ENCODE peak calls at places on chromosome 21, in four cellular contexts. M, E, H and X are unnamed samples.

GRCh38 chr21:29490016-29490415 is 191.3 kb downstream of the BACH1 start:
- DNase-seq in H (peak; percentile 80), E (peak; percentile 15), M (no peak), X (no peak)

GRCh38 chr21:16037386-16037785 is 307.6 kb downstream of the USP25 start:
- DNase-seq in M (no peak), E (no peak), H (peak; percentile 72), X (no peak)

GRCh38 chr21:28496517-28496916 is 496.2 kb downstream of the LTN1 start:
- DNase-seq in E (no peak), M (no peak), H (no peak), X (no peak)

GRCh38 chr21:35525443-35525842 is 476.3 kb upstream of the RUNX1 start:
- DNase-seq in E (no peak), M (no peak), H (no peak), X (peak; percentile 61)

GRCh38 chr21:35635261-35635660 is 425.1 kb downstream of the SETD4 start:
- DNase-seq in H (peak; percentile 90), E (peak; percentile 76), M (no peak), X (no peak)

GRCh38 chr21:44065428-44065827 is 41.8 kb upstream of the PWP2 start:
- DNase-seq in E (no peak), M (no peak), H (peak; percentile 13), X (peak; percentile 76)

GRCh38 chr21:29347274-29347681 is 48.6 kb downstream of the BACH1 start:
- DNase-seq in M (no peak), E (no peak), H (no peak), X (no peak)

GRCh38 chr21:38768385-38769071 is 37.2 kb upstream of the ETS2 start:
- DNase-seq in H (peak; percentile 96), E (peak; percentile 92), M (no peak), X (peak; percentile 44)

GRCh38 chr21:29800051-29800450 is 139.7 kb downstream of the GRIK1 start:
- DNase-seq in E (no peak), M (no peak), H (no peak), X (no peak)

GRCh38 chr21:27026501-27026900 is 59.6 kb upstream of the ADAMTS5 start:
- DNase-seq in M (no peak), H (peak; percentile 13), E (no peak), X (no peak)

GRCh38 chr21:38170283-38170682 is 86.5 kb upstream of the KCNJ15 start:
- DNase-seq in E (no peak), H (peak; percentile 24), M (no peak), X (no peak)

GRCh38 chr21:36202721-36203602 is 46.3 kb downstream of the DOP1B start:
- DNase-seq in M (no peak), E (no peak), H (peak; percentile 20), X (no peak)

GRCh38 chr21:27152996-27153395 is 186.1 kb upstream of the ADAMTS5 start:
- DNase-seq in E (no peak), M (no peak), H (no peak), X (no peak)

GRCh38 chr21:22145555-22145954 is 1147.3 kb downstream of the NCAM2 start:
- DNase-seq in H (no peak), M (no peak), E (no peak), X (peak; percentile 72)

GRCh38 chr21:36700961-36701911 is 2.3 kb downstream of the SIM2 start:
- DNase-seq in M (peak; percentile 51), H (no peak), E (no peak), X (peak; percentile 51)

GRCh38 chr21:17784604-17785402 is 34.4 kb downstream of the C21orf91 start:
- DNase-seq in M (no peak), H (peak; percentile 80), E (no peak), X (no peak)
- H3K4me1 ChIP-seq in M (no peaks in the 10 kb centered on the region), H (no peaks in the 10 kb centered on the region), E (no peaks in the 10 kb centered on the region), X (peaks cover 17% of the 10 kb centered on the region)

DNA sequence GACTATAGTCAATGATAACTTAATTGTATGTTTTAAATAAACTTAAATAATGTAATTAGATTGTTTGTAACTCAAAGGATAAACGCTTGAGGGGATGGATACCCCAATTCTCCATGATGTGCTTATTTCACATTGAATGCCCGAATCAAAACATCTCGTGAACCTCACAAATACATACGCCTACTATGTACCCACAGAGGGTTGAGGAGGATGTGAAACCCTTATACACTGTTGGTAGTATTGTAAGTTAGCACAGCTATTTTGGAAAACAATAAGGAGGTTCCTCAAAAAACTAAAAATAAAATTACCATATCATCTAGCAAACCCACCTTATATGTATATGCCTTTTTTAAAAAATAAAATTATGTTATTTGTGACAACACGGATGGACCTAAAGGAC is 198.6 kb downstream of the MRPL39 start:
- DNase-seq in M (no peak), E (no peak), H (no peak), X (no peak)
- H3K9ac ChIP-seq in M (no peak overlapping the region), E (no peak overlapping the region), H (no peak overlapping the region), X (no peak overlapping the region)

GRCh38 chr21:41759214-41759840 is 7.5 kb downstream of the RIPK4 start:
- DNase-seq in H (no peak), M (no peak), E (no peak), X (no peak)

GRCh38 chr21:41761211-41762181 is 5.4 kb downstream of the RIPK4 start:
- DNase-seq in H (no peak), M (no peak), E (peak; percentile 79), X (no peak)

GRCh38 chr21:41759926-41760325 is 6.9 kb downstream of the RIPK4 start:
- DNase-seq in H (no peak), M (no peak), E (no peak), X (no peak)

GRCh38 chr21:41762236-41762635 is 4.6 kb downstream of the RIPK4 start:
- DNase-seq in M (no peak), E (no peak), H (no peak), X (no peak)

DNA sequence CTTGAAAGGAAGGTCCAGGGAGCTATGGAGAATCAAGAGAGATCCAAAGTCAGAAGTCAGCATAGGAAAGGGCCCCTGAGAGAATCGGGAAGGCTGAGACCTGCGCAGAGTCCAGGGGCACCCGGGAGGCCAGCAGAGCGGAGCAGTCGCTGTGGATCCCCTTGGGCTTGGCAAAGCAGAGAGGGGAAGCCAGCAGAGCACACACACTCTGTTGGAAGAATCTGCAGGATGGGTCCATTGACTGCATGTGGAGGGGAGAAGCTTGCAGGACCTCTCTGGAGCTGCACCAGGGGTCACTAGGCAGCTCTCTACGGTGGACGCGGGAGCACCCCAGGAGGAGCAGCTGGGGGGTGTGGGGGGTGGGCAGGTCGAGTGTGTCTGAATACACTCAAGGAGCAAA is 6.4 kb downstream of the RIPK4 start:
- DNase-seq in E (no peak), M (no peak), H (no peak), X (no peak)
- H3K4me1 ChIP-seq in E (peaks cover 13% of the 10 kb centered on the region), M (peaks cover 10% of the 10 kb centered on the region), H (no peaks in the 10 kb centered on the region), X (peaks cover 88% of the 10 kb centered on the region)

GRCh38 chr21:31721381-31721780 is 10.5 kb downstream of the SCAF4 start:
- DNase-seq in H (no peak), M (no peak), E (no peak), X (no peak)
- H3K9ac ChIP-seq in H (no peak overlapping the region), M (no peak overlapping the region), E (no peak overlapping the region), X (no peak overlapping the region)

DNA sequence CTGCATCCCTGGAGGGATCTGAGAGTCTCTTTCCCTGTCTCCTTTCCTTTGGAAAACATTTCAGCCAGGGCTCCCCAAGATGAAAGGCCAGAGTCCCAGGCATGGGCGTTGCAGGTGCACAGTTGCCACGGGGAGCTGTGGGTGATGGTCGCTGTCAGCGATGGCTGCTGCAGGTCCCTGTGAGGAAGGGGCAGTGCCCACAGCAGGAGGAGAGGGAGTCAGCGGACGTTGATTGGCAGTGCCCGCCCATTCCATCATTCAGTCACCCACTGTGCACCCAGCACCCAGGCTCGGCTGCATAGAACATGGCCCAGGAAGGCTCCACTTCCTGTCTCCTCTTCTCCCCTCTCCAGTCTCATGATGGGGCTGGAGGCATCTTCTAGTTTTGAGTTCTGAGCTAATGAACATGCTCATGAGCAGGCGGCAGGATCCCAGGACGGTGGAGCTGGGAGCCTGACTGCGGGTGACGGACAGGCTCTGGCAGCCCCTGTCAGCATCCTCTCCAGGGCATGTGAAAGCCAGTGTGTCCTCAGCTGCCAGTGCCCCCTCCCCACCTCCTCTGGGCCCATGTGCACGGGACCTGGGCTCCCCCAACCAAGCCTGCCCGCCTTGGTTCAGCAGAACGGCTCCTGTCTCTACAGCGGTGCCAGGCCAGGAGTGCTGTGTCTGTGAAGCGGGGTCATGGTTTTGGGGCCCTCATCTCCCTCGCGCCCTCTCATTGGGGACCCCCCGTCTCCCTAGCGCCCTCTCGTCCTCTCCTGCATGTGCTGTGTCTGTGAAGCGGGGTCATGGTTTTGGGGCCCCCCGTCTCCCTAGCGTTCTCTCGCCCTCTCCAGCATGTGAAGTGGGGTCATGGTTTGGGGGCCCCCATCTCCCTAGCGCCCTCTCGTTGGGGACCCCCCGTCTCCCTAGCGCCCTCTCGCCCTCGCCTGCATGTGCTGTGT is 24.5 kb downstream of the COL18A1 start:
- DNase-seq in H (no peak), M (no peak), E (no peak), X (no peak)
- H3K4me1 ChIP-seq in H (peaks cover 17% of the 10 kb centered on the region), M (peaks cover 26% of the 10 kb centered on the region), E (peaks cover 26% of the 10 kb centered on the region), X (no peaks in the 10 kb centered on the region)